ENCODE peak calls at places on chromosomes 6 and 20, in four cellular contexts. D is uterus, Q is colonic mucosa, J is GM12865. N is an unnamed sample.

GRCh38 chr6:76876922-76877553 is 586.3 kb downstream of the HTR1B start:
- DNase-seq in J (peak), Q (peak), D (no peak), N (peak)

GRCh38 chr6:99151634-99152344 is 197.7 kb downstream of the FAXC start:
- DNase-seq in D (no peak), Q (peak), J (peak), N (no peak)

GRCh38 chr6:143027058-143027457 is 33.6 kb upstream of the AIG1 start:
- DNase-seq in Q (peak), J (peak), D (peak), N (no peak)

GRCh38 chr20:51966296-51966971 is 164.1 kb upstream of the SALL4 start:
- DNase-seq in Q (peak), J (peak), D (no peak), N (peak)

GRCh38 chr6:125285353-125285752 is 16.4 kb downstream of the HDDC2 start:
- DNase-seq in Q (no peak), J (no peak), D (no peak), N (no peak)

GRCh38 chr6:166435574-166435973 is 52.8 kb upstream of the MPC1 start:
- DNase-seq in D (no peak), J (no peak), Q (no peak), N (peak)

GRCh38 chr20:4795394-4795793 is 73.7 kb downstream of the PRND start:
- DNase-seq in D (no peak), J (peak), Q (no peak), N (no peak)

GRCh38 chr6:81326856-81327561 is 425.5 kb downstream of the TENT5A start:
- DNase-seq in D (no peak), J (peak), Q (no peak), N (no peak)

GRCh38 chr6:104182811-104183210 is 676.9 kb downstream of the HACE1 start:
- DNase-seq in Q (no peak), J (no peak), D (no peak), N (no peak)

GRCh38 chr6:14883921-14884320 is 361.9 kb upstream of the JARID2 start:
- DNase-seq in D (no peak), J (no peak), Q (no peak), N (no peak)

GRCh38 chr20:50312682-50313187 is 122.1 kb downstream of the CEBPB start:
- DNase-seq in D (peak), J (no peak), Q (no peak), N (peak)

GRCh38 chr6:76852776-76853175 is 610.5 kb downstream of the HTR1B start:
- DNase-seq in Q (no peak), D (no peak), J (no peak), N (no peak)

GRCh38 chr20:62405981-62406513 is 1.0 kb downstream of the CABLES2 start:
- DNase-seq in D (no peak), J (no peak), Q (no peak), N (no peak)

GRCh38 chr6:150697515-150697914 is 97.8 kb downstream of the PLEKHG1 start:
- DNase-seq in Q (no peak), J (no peak), D (no peak), N (no peak)

GRCh38 chr6:139801571-139802321 is 427.3 kb upstream of the CITED2 start:
- DNase-seq in Q (no peak), J (no peak), D (no peak), N (no peak)

GRCh38 chr6:15626878-15627683 is 35.7 kb downstream of the DTNBP1 start:
- DNase-seq in Q (no peak), D (no peak), J (no peak), N (no peak)

GRCh38 chr6:100176321-100176950 is 182.4 kb upstream of the MCHR2 start:
- DNase-seq in Q (no peak), J (peak), D (no peak), N (no peak)

GRCh38 chr20:7285918-7286556 is 518.6 kb downstream of the BMP2 start:
- DNase-seq in J (peak), D (peak), Q (peak), N (peak)

GRCh38 chr6:70672549-70672948 is 4.9 kb downstream of the SMAP1 start:
- DNase-seq in J (no peak), D (no peak), Q (peak), N (no peak)

N was measured in ureter.